ENCODE peak calls at places on chromosome 12, in eight cellular contexts. J, O, R, D, Y, W, X and C are unnamed samples.

GRCh38 chr12:102454808-102455760 is 25.3 kb downstream of the IGF1 start:
- DNase-seq in J (peak), O (no peak), R (no peak), D (peak), Y (no peak), W (peak), X (peak), C (no peak)

GRCh38 chr12:64123448-64123847 is 98.6 kb downstream of the KICS2 start:
- DNase-seq in J (no peak), O (no peak), R (no peak), D (no peak), Y (no peak), W (no peak), X (no peak), C (no peak)

GRCh38 chr12:18141583-18141982 is 51.6 kb upstream of the RERGL start:
- DNase-seq in J (peak), O (no peak), R (no peak), D (peak), Y (no peak), W (no peak), X (no peak), C (no peak)

GRCh38 chr12:41888285-41888684 is 256.4 kb downstream of the GXYLT1 start:
- DNase-seq in J (no peak), O (no peak), R (no peak), D (no peak), Y (no peak), W (no peak), X (no peak), C (no peak)

GRCh38 chr12:63808631-63809030 is 28.9 kb downstream of the RXYLT1 start:
- DNase-seq in J (no peak), O (no peak), R (no peak), D (peak), Y (no peak), W (no peak), X (peak), C (no peak)

GRCh38 chr12:28899951-28900350 is 249.1 kb upstream of the FAR2 start:
- DNase-seq in J (peak), O (no peak), R (no peak), D (no peak), Y (no peak), W (no peak), X (peak), C (no peak)

GRCh38 chr12:124240493-124240892 is 54.4 kb upstream of the RFLNA start:
- DNase-seq in J (no peak), O (no peak), R (peak), D (peak), Y (peak), W (no peak), X (no peak), C (peak)

GRCh38 chr12:121468451-121468850 is 68.5 kb downstream of the RNF34 start:
- DNase-seq in J (peak), O (no peak), R (peak), D (no peak), Y (no peak), W (no peak), X (no peak), C (no peak)

GRCh38 chr12:10855807-10856206 is 6.5 kb upstream of the PRR4 start:
- DNase-seq in J (no peak), O (no peak), R (no peak), D (no peak), Y (no peak), W (no peak), X (no peak), C (no peak)

GRCh38 chr12:10861366-10861765 is 12.1 kb upstream of the PRR4 start:
- DNase-seq in J (peak), O (no peak), R (no peak), D (no peak), Y (no peak), W (no peak), X (no peak), C (no peak)
- TF ChIP-seq CTCF in J (no peak), O (no peak), R (no peak), D (no peak), Y (no peak), W (no peak), X (no peak), C (no peak)

GRCh38 chr12:96336489-96336888 is 63.8 kb downstream of the CDK17 start:
- DNase-seq in J (no peak), O (no peak), R (no peak), D (no peak), Y (no peak), W (no peak), X (no peak), C (no peak)
- TF ChIP-seq CTCF in J (no peak), O (no peak), R (no peak), D (no peak), Y (no peak), W (no peak), X (no peak), C (no peak)

GRCh38 chr12:6795088-6795487 is 5.8 kb downstream of the CD4 start:
- DNase-seq in J (no peak), O (no peak), R (no peak), D (no peak), Y (no peak), W (no peak), X (no peak), C (no peak)
- TF ChIP-seq CTCF in J (no peak), O (no peak), R (no peak), D (no peak), Y (no peak), W (no peak), X (no peak), C (no peak)

GRCh38 chr12:68933564-68933893 is 558 bp upstream of the CPM start:
- DNase-seq in J (no peak), O (no peak), R (no peak), D (no peak), Y (no peak), W (no peak), X (no peak), C (no peak)

GRCh38 chr12:68934392-68934791 is 1.4 kb upstream of the CPM start:
- DNase-seq in J (no peak), O (no peak), R (no peak), D (no peak), Y (no peak), W (no peak), X (no peak), C (no peak)

GRCh38 chr12:68930178-68930577 is 2.8 kb downstream of the CPM start:
- DNase-seq in J (no peak), O (no peak), R (no peak), D (no peak), Y (no peak), W (no peak), X (no peak), C (no peak)

GRCh38 chr12:68932123-68932700 is 759 bp downstream of the CPM start:
- DNase-seq in J (no peak), O (no peak), R (no peak), D (no peak), Y (no peak), W (no peak), X (peak), C (no peak)

DNA sequence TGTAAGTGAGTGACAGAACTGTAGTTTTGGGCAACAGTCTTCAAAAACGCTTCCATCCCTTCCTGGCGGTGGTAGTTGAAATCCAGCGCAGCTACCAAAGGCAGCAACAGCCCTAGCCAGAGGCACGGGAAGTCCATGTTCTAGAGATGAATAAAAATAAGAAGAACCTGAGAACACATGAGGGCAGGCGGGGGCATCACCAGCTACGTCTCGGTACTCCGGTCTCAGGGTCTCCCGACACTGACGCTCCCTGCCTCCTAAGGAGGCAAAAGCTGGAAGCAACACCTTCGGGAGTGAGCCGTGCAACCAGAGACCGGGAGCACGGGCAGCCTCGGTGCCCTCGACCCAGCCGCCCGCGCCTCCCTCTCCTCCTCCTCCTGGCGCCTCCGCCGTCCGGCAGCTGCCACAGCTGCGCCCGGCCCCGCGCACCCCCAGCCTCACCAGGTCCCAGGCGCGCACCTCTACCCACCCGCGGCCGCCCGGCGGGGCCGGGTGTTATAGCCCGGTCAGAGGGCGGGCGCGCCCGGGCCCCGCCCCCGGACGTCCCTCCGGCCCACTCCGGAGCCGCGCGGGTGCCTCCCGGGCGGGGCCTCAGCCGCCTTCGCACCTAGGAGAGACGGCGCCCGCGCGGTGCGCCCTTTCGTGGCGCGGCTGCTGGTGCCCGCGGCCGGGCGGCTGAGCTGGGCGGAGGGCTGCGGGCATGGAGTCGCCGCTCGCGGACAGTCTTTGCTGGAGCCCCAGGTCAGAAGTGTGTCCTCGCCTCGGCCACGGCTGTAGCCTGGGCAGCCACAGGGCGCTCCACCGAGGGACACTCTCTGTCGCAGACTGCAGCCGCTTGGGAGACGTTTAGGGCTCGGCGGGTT is at the start of gene CPM:
- DNase-seq in J (peak), O (peak), R (peak), D (peak), Y (peak), W (peak), X (peak), C (peak)
- TF ChIP-seq CTCF in J (no peak), O (no peak), R (no peak), D (no peak), Y (no peak), W (no peak), X (no peak), C (no peak)

GRCh38 chr12:48865441-48866290 is at the start of gene RND1:
- DNase-seq in J (peak), O (peak), R (peak), D (peak), Y (peak), W (peak), X (peak), C (peak)
- TF ChIP-seq CTCF in J (no peak), O (peak), R (peak), D (peak), Y (no peak), W (no peak), X (no peak), C (peak)

DNA sequence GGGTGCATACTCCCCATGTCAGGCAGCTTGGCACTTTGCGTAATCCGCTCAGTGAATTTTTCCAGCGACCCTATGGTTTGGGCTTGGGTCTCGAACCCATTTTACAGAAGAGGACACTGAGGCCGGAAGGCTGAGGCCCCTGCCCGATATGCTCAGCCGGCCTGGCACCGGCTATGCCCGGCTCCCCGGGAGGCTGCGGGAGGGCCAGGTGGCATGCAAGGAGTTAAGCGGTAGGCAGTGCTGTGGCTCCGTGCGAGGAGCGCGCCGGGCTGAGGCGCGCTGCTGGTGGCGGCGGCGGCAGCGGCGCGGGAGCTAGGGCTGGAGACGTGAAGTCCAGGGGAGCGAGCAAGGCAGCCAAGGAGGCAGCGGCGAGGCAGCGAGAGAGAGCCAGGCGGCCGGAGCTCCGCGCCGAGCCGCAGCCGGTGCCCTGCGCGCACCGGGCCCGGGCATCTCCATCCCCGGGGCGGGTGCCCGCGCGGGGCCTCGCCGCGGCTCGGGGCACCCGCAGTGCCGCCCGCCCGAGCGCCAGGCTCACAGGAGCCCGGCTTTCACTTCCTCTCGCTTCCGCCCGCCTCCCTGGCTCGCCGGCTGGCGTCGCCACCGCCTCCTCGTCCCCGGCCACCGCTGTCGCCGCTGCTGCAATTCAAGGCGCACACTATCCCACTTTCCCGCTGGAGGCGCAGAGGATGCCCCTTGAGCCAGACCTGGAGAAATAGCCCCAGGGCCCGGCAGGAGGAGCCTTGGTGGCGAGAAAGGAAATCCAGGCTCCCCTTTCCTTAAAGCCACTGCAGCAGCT is at the start of gene WSCD2:
- DNase-seq in J (no peak), O (peak), R (peak), D (peak), Y (peak), W (peak), X (peak), C (peak)
- TF ChIP-seq CTCF in J (peak), O (peak), R (peak), D (peak), Y (no peak), W (peak), X (no peak), C (peak)

GRCh38 chr12:46005151-46005797 is 14.9 kb upstream of the SCAF11 start:
- DNase-seq in J (peak), O (no peak), R (no peak), D (peak), Y (no peak), W (no peak), X (peak), C (no peak)
- TF ChIP-seq CTCF in J (peak), O (peak), R (peak), D (peak), Y (no peak), W (no peak), X (peak), C (peak)

GRCh38 chr12:78392918-78393317 is 471.7 kb upstream of the SYT1 start:
- DNase-seq in J (peak), O (no peak), R (no peak), D (peak), Y (no peak), W (no peak), X (peak), C (peak)
- TF ChIP-seq CTCF in J (peak), O (no peak), R (peak), D (peak), Y (no peak), W (peak), X (no peak), C (peak)